ENCODE peak calls at places on chromosomes 16 and 17, in six cellular contexts. One of them, this sample, is unnamed.

GRCh38 chr17:77441130-77441920 is 300.6 kb downstream of the SEC14L1 start:
- DNase-seq in H1: no peak
- DNase-seq in HCT116: no peak
- DNase-seq in uterus: no peak
- DNase-seq in A549: no peak
- DNase-seq in thyroid gland: no peak
- DNase-seq in this sample: no peak

GRCh38 chr17:15957608-15958307 is 12.8 kb downstream of the ADORA2B start:
- DNase-seq in uterus: no peak
- DNase-seq in HCT116: no peak
- DNase-seq in A549: no peak
- DNase-seq in H1: no peak
- DNase-seq in thyroid gland: no peak
- DNase-seq in this sample: no peak

GRCh38 chr17:58313815-58314705 is 14.5 kb downstream of the TSPOAP1 start:
- DNase-seq in thyroid gland: no peak
- DNase-seq in HCT116: no peak
- DNase-seq in A549: no peak
- DNase-seq in uterus: no peak
- DNase-seq in H1: no peak
- DNase-seq in this sample: peak; percentile 14

GRCh38 chr16:84692451-84692850 is 7.3 kb upstream of the USP10 start:
- DNase-seq in A549: no peak
- DNase-seq in HCT116: no peak
- DNase-seq in thyroid gland: no peak
- DNase-seq in uterus: no peak
- DNase-seq in H1: no peak
- DNase-seq in this sample: no peak

GRCh38 chr16:80620656-80621605 is 80.1 kb downstream of the DYNLRB2 start:
- DNase-seq in A549: no peak
- DNase-seq in uterus: no peak
- DNase-seq in thyroid gland: no peak
- DNase-seq in H1: no peak
- DNase-seq in HCT116: no peak
- DNase-seq in this sample: no peak

GRCh38 chr16:17504050-17504449 is 33.3 kb upstream of the XYLT1 start:
- DNase-seq in H1: no peak
- DNase-seq in A549: no peak
- DNase-seq in thyroid gland: no peak
- DNase-seq in uterus: no peak
- DNase-seq in HCT116: no peak
- DNase-seq in this sample: no peak

GRCh38 chr17:72219824-72220473 is 99.1 kb downstream of the SOX9 start:
- DNase-seq in thyroid gland: no peak
- DNase-seq in HCT116: no peak
- DNase-seq in uterus: no peak
- DNase-seq in A549: no peak
- DNase-seq in H1: no peak
- DNase-seq in this sample: no peak

GRCh38 chr16:24734382-24734781 is 4.9 kb downstream of the TNRC6A start:
- DNase-seq in uterus: no peak
- DNase-seq in H1: no peak
- DNase-seq in thyroid gland: no peak
- DNase-seq in A549: no peak
- DNase-seq in HCT116: no peak
- DNase-seq in this sample: no peak

GRCh38 chr16:76277099-76278030 is at the start of gene CNTNAP4:
- DNase-seq in thyroid gland: no peak
- DNase-seq in HCT116: no peak
- DNase-seq in A549: no peak
- DNase-seq in uterus: no peak
- DNase-seq in H1: no peak
- DNase-seq in this sample: no peak

GRCh38 chr16:58280846-58281301 is 14.0 kb downstream of the PRSS54 start:
- DNase-seq in thyroid gland: no peak
- DNase-seq in HCT116: no peak
- DNase-seq in A549: no peak
- DNase-seq in uterus: no peak
- DNase-seq in H1: no peak
- DNase-seq in this sample: peak; percentile 67

GRCh38 chr16:85017151-85017550 is 5.8 kb upstream of the ZDHHC7 start:
- DNase-seq in HCT116: no peak
- DNase-seq in uterus: no peak
- DNase-seq in A549: no peak
- DNase-seq in H1: no peak
- DNase-seq in thyroid gland: no peak
- DNase-seq in this sample: no peak

GRCh38 chr16:56344518-56345405 is 80.6 kb downstream of the AMFR start:
- DNase-seq in HCT116: no peak
- DNase-seq in H1: no peak
- DNase-seq in A549: no peak
- DNase-seq in uterus: no peak
- DNase-seq in thyroid gland: no peak
- DNase-seq in this sample: no peak

GRCh38 chr17:78935419-78936323 is 10.5 kb upstream of the TIMP2 start:
- DNase-seq in A549: peak; percentile 84
- DNase-seq in H1: no peak
- DNase-seq in thyroid gland: no peak
- DNase-seq in HCT116: no peak
- DNase-seq in uterus: peak; percentile 89
- DNase-seq in this sample: peak; percentile 41

GRCh38 chr17:74605361-74605760 is 13.3 kb upstream of the CD300LD start:
- DNase-seq in thyroid gland: peak; percentile 71
- DNase-seq in A549: peak; percentile 47
- DNase-seq in uterus: peak; percentile 46
- DNase-seq in H1: no peak
- DNase-seq in HCT116: no peak
- DNase-seq in this sample: no peak

GRCh38 chr17:48351916-48352332 is 78.1 kb downstream of the SKAP1 start:
- DNase-seq in A549: peak; percentile 48
- DNase-seq in thyroid gland: no peak
- DNase-seq in uterus: no peak
- DNase-seq in HCT116: peak; percentile 46
- DNase-seq in H1: no peak
- DNase-seq in this sample: no peak

GRCh38 chr17:8164815-8165131 is 2.0 kb upstream of the VAMP2 start:
- DNase-seq in H1: no peak
- DNase-seq in HCT116: no peak
- DNase-seq in A549: no peak
- DNase-seq in thyroid gland: no peak
- DNase-seq in uterus: no peak
- DNase-seq in this sample: no peak

GRCh38 chr17:80862341-80862969 is 129.2 kb upstream of the CHMP6 start:
- DNase-seq in A549: no peak
- DNase-seq in uterus: no peak
- DNase-seq in HCT116: no peak
- DNase-seq in H1: no peak
- DNase-seq in thyroid gland: no peak
- DNase-seq in this sample: no peak

GRCh38 chr17:47603830-47604229 is 45.9 kb upstream of the KPNB1 start:
- DNase-seq in A549: no peak
- DNase-seq in HCT116: no peak
- DNase-seq in H1: no peak
- DNase-seq in uterus: no peak
- DNase-seq in thyroid gland: no peak
- DNase-seq in this sample: no peak

GRCh38 chr16:88317619-88317977 is 65.2 kb upstream of the ZNF469 start:
- DNase-seq in HCT116: no peak
- DNase-seq in H1: no peak
- DNase-seq in thyroid gland: no peak
- DNase-seq in uterus: peak; percentile 63
- DNase-seq in A549: no peak
- DNase-seq in this sample: no peak

GRCh38 chr16:84735846-84736586 is 36.2 kb downstream of the USP10 start:
- DNase-seq in HCT116: no peak
- DNase-seq in H1: no peak
- DNase-seq in A549: no peak
- DNase-seq in uterus: no peak
- DNase-seq in thyroid gland: peak; percentile 19
- DNase-seq in this sample: peak; percentile 68

GRCh38 chr16:67856927-67857546 is 9.5 kb upstream of the CENPT start:
- DNase-seq in HCT116: no peak
- DNase-seq in H1: no peak
- DNase-seq in A549: no peak
- DNase-seq in uterus: no peak
- DNase-seq in thyroid gland: no peak
- DNase-seq in this sample: no peak
- H3K4me1 ChIP-seq in HCT116: peaks cover 47% of the 10 kb centered on the region
- H3K4me1 ChIP-seq in H1: peaks cover 14% of the 10 kb centered on the region
- H3K4me1 ChIP-seq in A549: peaks cover 48% of the 10 kb centered on the region
- H3K4me1 ChIP-seq in uterus: peaks cover 10% of the 10 kb centered on the region
- H3K4me1 ChIP-seq in thyroid gland: peaks cover 53% of the 10 kb centered on the region
- H3K4me1 ChIP-seq in this sample: peaks cover 70% of the 10 kb centered on the region

GRCh38 chr17:4967539-4968165 is at the start of gene SPAG7:
- DNase-seq in H1: peak; percentile 90
- DNase-seq in uterus: peak; percentile 97
- DNase-seq in A549: peak; percentile 97
- DNase-seq in thyroid gland: peak; percentile 94
- DNase-seq in HCT116: peak; percentile 95
- DNase-seq in this sample: peak; percentile 96
- TF ChIP-seq POLR2A in H1: peak; percentile 94
- TF ChIP-seq POLR2A in uterus: peak; percentile 87
- TF ChIP-seq POLR2A in A549: peak; percentile 80
- TF ChIP-seq POLR2A in thyroid gland: no peak
- TF ChIP-seq POLR2A in HCT116: peak; percentile 56
- TF ChIP-seq POLR2A in this sample: peak; percentile 43

DNA sequence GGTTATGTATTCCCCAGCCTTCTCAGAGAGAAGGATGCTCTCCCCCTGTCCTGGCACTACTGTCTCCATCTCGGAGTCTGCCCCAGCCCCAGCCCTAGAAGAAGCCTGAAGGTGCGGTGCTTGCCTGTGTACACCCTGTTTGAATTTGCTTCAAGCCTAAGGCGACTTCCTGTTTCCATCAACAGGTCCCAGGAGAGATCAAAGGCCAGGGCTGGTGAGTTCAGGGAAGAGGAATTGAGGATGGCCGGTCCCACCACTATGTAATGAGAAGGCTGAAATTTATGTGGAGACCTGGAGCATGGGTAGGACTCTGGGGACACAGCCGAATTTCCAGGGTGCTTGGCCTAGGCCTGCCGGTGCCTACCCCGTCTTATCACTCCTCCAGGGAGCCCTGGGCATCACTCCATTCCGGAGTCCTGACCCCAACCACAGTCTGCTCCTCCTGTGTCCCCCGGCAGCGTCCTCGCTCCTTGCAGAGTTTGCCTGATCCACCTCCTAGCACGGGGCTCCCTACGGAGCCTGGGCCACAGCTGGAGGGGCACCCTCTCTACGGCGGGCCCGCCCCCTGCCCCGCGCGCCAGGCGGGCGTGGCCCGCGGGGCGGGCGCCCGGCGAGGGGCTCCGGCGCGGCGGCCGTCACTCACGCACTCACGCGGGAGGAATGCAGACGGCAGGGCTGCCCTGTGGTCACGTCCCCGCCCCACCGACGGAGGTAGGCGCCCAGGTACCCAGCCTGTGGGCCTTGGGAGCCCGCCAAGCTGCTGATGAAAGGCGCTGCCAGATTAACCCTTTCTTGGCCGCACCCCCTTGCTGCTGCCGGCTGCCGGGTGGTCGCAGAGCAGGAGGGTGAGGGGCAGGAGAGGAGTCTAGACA is 53.8 kb upstream of the TAC4 start:
- DNase-seq in HCT116: peak; percentile 13
- DNase-seq in thyroid gland: peak; percentile 68
- DNase-seq in A549: peak; percentile 43
- DNase-seq in uterus: no peak
- DNase-seq in H1: no peak
- DNase-seq in this sample: no peak
- H3K4me1 ChIP-seq in HCT116: peaks cover 44% of the 10 kb centered on the region
- H3K4me1 ChIP-seq in thyroid gland: peaks cover 28% of the 10 kb centered on the region
- H3K4me1 ChIP-seq in A549: peaks cover 13% of the 10 kb centered on the region
- H3K4me1 ChIP-seq in uterus: no peaks in the 10 kb centered on the region
- H3K4me1 ChIP-seq in H1: peaks cover 19% of the 10 kb centered on the region
- H3K4me1 ChIP-seq in this sample: no peaks in the 10 kb centered on the region

GRCh38 chr17:45144199-45145034 is 3.9 kb upstream of the HEXIM1 start:
- DNase-seq in uterus: peak; percentile 79
- DNase-seq in thyroid gland: peak; percentile 29
- DNase-seq in HCT116: no peak
- DNase-seq in H1: no peak
- DNase-seq in A549: no peak
- DNase-seq in this sample: peak; percentile 54
- TF ChIP-seq POLR2A in uterus: no peak
- TF ChIP-seq POLR2A in thyroid gland: no peak
- TF ChIP-seq POLR2A in HCT116: no peak
- TF ChIP-seq POLR2A in H1: peak; percentile 34
- TF ChIP-seq POLR2A in A549: no peak
- TF ChIP-seq POLR2A in this sample: no peak

GRCh38 chr16:67538666-67539101 is 10.1 kb downstream of the RIPOR1 start:
- DNase-seq in HCT116: no peak
- DNase-seq in A549: no peak
- DNase-seq in thyroid gland: no peak
- DNase-seq in H1: no peak
- DNase-seq in uterus: no peak
- DNase-seq in this sample: peak; percentile 37

GRCh38 chr16:67539691-67540635 is 11.3 kb downstream of the RIPOR1 start:
- DNase-seq in H1: no peak
- DNase-seq in A549: no peak
- DNase-seq in thyroid gland: no peak
- DNase-seq in uterus: no peak
- DNase-seq in HCT116: no peak
- DNase-seq in this sample: no peak

GRCh38 chr16:67537636-67538591 is 9.3 kb downstream of the RIPOR1 start:
- DNase-seq in A549: no peak
- DNase-seq in HCT116: no peak
- DNase-seq in thyroid gland: peak; percentile 65
- DNase-seq in H1: no peak
- DNase-seq in uterus: peak; percentile 65
- DNase-seq in this sample: peak; percentile 58

GRCh38 chr16:67540756-67541155 is 12.1 kb downstream of the RIPOR1 start:
- DNase-seq in HCT116: no peak
- DNase-seq in thyroid gland: no peak
- DNase-seq in uterus: no peak
- DNase-seq in H1: no peak
- DNase-seq in A549: no peak
- DNase-seq in this sample: no peak

GRCh38 chr16:67539271-67539670 is 10.6 kb downstream of the RIPOR1 start:
- DNase-seq in uterus: no peak
- DNase-seq in HCT116: no peak
- DNase-seq in H1: no peak
- DNase-seq in thyroid gland: no peak
- DNase-seq in A549: no peak
- DNase-seq in this sample: no peak
- H3K4me1 ChIP-seq in uterus: no peaks in the 10 kb centered on the region
- H3K4me1 ChIP-seq in HCT116: peaks cover 12% of the 10 kb centered on the region
- H3K4me1 ChIP-seq in H1: peaks cover 8% of the 10 kb centered on the region
- H3K4me1 ChIP-seq in thyroid gland: peaks cover 47% of the 10 kb centered on the region
- H3K4me1 ChIP-seq in A549: peaks cover 9% of the 10 kb centered on the region
- H3K4me1 ChIP-seq in this sample: peaks cover 43% of the 10 kb centered on the region

This sample was measured in stomach.